ENCODE peak calls at places on chromosomes 12 and 14, in four cellular contexts. I, F, L and W are unnamed samples. For H3K4me1, the result is how much of the 10 kb centered on the place peaks cover.

GRCh38 chr12:100671396-100672074 is 98.1 kb downstream of the GAS2L3 start:
- DNase-seq in I (no peak), F (no peak), L (no peak), W (no peak)

GRCh38 chr12:79300199-79300568 is 390.6 kb downstream of the PAWR start:
- DNase-seq in I (peak), F (peak), L (no peak), W (no peak)

GRCh38 chr12:96044017-96044985 is 8.9 kb upstream of the LTA4H start:
- DNase-seq in I (peak), F (no peak), L (no peak), W (peak)

GRCh38 chr12:11015775-11016430 is 6.5 kb downstream of the TAS2R19 start:
- DNase-seq in I (no peak), F (peak), L (no peak), W (no peak)

GRCh38 chr12:132489078-132489601 is 811 bp upstream of the FBRSL1 start:
- DNase-seq in I (no peak), F (peak), L (peak), W (no peak)

GRCh38 chr14:64364907-64365306 is 23.2 kb upstream of the MTHFD1 start:
- DNase-seq in I (peak), F (no peak), L (no peak), W (peak)

GRCh38 chr12:124399622-124400021 is 104.7 kb downstream of the RFLNA start:
- DNase-seq in I (no peak), F (no peak), L (no peak), W (no peak)

GRCh38 chr12:59388694-59389093 is 207.1 kb upstream of the SLC16A7 start:
- DNase-seq in I (no peak), F (no peak), L (no peak), W (no peak)

GRCh38 chr12:121793501-121793835 is at the start of gene RHOF:
- DNase-seq in I (no peak), F (peak), L (no peak), W (no peak)

GRCh38 chr12:89316705-89317139 is 35.6 kb downstream of the DUSP6 start:
- DNase-seq in I (no peak), F (no peak), L (no peak), W (no peak)

GRCh38 chr12:40271981-40272664 is 47.3 kb downstream of the LRRK2 start:
- DNase-seq in I (no peak), F (no peak), L (no peak), W (no peak)

GRCh38 chr12:109741286-109741969 is 27.8 kb downstream of the FAM222A start:
- DNase-seq in I (no peak), F (no peak), L (no peak), W (no peak)

GRCh38 chr12:132429122-132429931 is 60.6 kb upstream of the FBRSL1 start:
- DNase-seq in I (no peak), F (peak), L (no peak), W (peak)

GRCh38 chr14:87698496-87698895 is 294.5 kb downstream of the GALC start:
- DNase-seq in I (no peak), F (no peak), L (no peak), W (peak)

GRCh38 chr12:106586803-106587684 is 4.2 kb downstream of the RFX4 start:
- DNase-seq in I (no peak), F (no peak), L (no peak), W (peak)

GRCh38 chr12:6821674-6822433 is at the start of gene GPR162:
- DNase-seq in I (peak), F (peak), L (peak), W (no peak)

GRCh38 chr12:81128930-81129554 is 51.2 kb downstream of the ACSS3 start:
- DNase-seq in I (peak), F (peak), L (no peak), W (peak)

GRCh38 chr14:35861204-35861868 is 35.2 kb downstream of the BRMS1L start:
- DNase-seq in I (no peak), F (no peak), L (no peak), W (no peak)

GRCh38 chr14:67137744-67138371 is 51.4 kb upstream of the GARIN2 start:
- DNase-seq in I (peak), F (no peak), L (no peak), W (peak)

GRCh38 chr14:75249251-75249957 is 29.2 kb upstream of the FOS start:
- DNase-seq in I (no peak), F (no peak), L (no peak), W (no peak)
- H3K4me1 ChIP-seq in I (under half), F (under half), L (under half), W (under half)

GRCh38 chr12:25045869-25046268 is 97.0 kb upstream of the BCAT1 start:
- DNase-seq in I (no peak), F (no peak), L (no peak), W (no peak)
- TF ChIP-seq CTCF in I (no peak), F (no peak), L (no peak), W (no peak)

DNA sequence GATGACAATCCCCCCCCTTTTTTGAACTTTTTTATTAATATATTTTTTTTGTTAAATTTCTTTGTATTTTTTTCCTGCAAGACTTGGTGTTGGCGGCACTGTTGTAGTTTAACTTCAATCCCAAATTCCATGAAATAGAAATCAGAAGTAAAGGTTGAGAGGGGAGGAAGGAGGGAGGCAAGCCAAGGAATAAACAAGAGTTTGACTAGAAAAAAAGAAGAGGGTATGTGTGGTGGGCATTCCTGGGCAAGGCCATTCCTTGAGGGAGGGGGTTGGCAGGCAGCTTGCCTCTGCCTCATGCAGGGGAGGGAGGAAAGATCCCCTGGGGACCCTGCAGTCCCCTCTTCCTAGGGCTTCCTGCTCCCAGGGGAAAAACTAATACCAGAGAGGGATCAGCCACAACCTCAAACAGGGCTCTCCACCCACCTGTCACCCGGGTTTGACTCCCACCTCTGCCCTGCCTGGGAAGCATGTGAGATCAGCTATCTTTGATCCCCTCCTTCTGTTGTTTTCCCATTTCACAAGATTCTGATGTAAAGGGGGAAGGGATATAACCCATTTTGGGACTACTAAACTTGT is 519 bp upstream of the AP1G2 start:
- DNase-seq in I (no peak), F (no peak), L (no peak), W (no peak)
- H3K4me3 ChIP-seq in I (no peak), F (no peak), L (peak), W (peak)

DNA sequence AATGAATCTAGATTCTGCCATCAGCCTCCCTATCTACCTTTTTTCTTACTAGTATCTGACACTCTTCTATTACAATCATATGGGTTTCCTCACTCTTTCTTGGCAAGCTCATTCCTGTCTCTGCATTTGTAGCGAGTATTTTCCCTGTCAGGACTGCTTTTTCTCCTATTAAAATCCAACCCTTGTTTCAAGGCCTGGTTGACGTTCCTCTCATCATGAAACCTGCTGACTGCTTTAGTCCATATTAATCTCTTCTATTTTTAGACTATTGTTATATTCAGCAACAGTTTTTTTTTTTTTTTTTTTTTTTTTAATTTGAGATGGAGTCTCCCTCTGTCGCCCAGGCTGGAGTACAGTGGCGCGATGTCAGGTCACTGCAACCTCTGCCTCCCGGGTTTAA is 16.0 kb downstream of the DIP2B start:
- DNase-seq in I (no peak), F (no peak), L (peak), W (no peak)
- H3K4me1 ChIP-seq in I (under half), F (under half), L (under half), W (under half)

GRCh38 chr14:89255852-89256251 is 161.2 kb downstream of the FOXN3 start:
- DNase-seq in I (no peak), F (no peak), L (no peak), W (no peak)

GRCh38 chr14:89256951-89257350 is 160.1 kb downstream of the FOXN3 start:
- DNase-seq in I (no peak), F (no peak), L (no peak), W (no peak)

GRCh38 chr14:89255012-89255411 is 162.0 kb downstream of the FOXN3 start:
- DNase-seq in I (no peak), F (no peak), L (no peak), W (no peak)

GRCh38 chr14:89254201-89254919 is 162.7 kb downstream of the FOXN3 start:
- DNase-seq in I (peak), F (no peak), L (no peak), W (no peak)

DNA sequence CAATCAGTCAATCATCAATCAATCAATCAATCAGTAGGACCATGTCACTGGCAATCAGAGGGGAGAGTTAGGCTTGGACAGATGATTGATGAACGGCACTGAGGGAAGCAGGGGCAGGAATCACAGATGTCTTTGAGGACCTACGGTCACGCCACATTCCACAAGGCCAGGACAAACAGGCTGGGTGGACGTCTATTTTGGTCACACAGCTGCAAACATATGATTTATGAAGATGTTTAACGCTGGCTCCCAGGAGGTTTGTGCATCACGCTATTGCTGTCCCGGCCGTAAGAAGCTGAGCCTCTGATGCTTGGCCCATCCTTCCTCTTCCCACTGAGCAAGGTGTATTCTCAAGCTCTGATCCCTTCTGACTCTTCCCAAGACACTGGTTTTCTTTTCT is 160.8 kb downstream of the FOXN3 start:
- DNase-seq in I (no peak), F (no peak), L (no peak), W (no peak)
- TF ChIP-seq CTCF in I (no peak), F (no peak), L (no peak), W (no peak)

DNA sequence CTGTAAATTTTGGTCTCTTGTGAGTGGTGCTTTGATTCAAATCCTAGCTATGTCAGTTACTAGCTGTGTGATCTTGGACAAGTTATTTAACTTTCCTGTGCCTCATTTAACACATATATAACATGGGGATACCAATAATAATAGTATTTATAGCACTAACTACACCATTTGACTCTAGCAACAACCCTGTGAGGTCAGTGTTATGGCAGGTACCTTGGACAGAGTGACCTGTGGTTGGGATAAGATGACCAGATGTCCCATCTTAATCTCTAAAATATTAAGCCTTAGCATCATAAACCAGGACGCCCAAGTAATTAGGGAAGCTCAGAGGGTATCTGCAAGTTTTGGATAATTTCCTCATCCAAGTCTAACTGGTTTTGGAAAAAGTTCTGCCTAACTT is 73.7 kb downstream of the NDUFA12 start:
- DNase-seq in I (no peak), F (no peak), L (no peak), W (no peak)
- H3K4me3 ChIP-seq in I (no peak), F (no peak), L (no peak), W (no peak)